ENCODE peak calls at places on chromosomes 5 and 9, in six cellular contexts. N, X, C, Y, P and Q are unnamed samples.

GRCh38 chr5:124659798-124660197 is 86.6 kb downstream of the ZNF608 start:
- DNase-seq in N (no peak), X (no peak), C (no peak), Y (no peak), P (no peak), Q (no peak)

GRCh38 chr5:111246459-111246858 is 22.3 kb downstream of the CAMK4 start:
- DNase-seq in N (no peak), X (no peak), C (no peak), Y (no peak), P (no peak), Q (no peak)

GRCh38 chr5:176629853-176630680 is at the start of the genes EIF4E1B and SNCB:
- DNase-seq in N (no peak), X (no peak), C (peak; percentile 28), Y (peak; percentile 57), P (peak; percentile 32), Q (peak; percentile 47)

GRCh38 chr9:137534256-137535119 is 15.7 kb downstream of the PNPLA7 start:
- DNase-seq in N (no peak), X (no peak), C (peak; percentile 49), Y (peak; percentile 65), P (peak; percentile 62), Q (peak; percentile 74)

GRCh38 chr5:159764283-159764927 is 151.9 kb upstream of the ADRA1B start:
- DNase-seq in N (no peak), X (no peak), C (no peak), Y (peak; percentile 96), P (no peak), Q (peak; percentile 98)

GRCh38 chr5:96337048-96337781 is 95.8 kb downstream of the PCSK1 start:
- DNase-seq in N (no peak), X (no peak), C (no peak), Y (no peak), P (peak; percentile 48), Q (no peak)

GRCh38 chr9:90385126-90385525 is 257.5 kb downstream of the DIRAS2 start:
- DNase-seq in N (no peak), X (no peak), C (no peak), Y (no peak), P (no peak), Q (no peak)

GRCh38 chr5:154944716-154945115 is 3.8 kb downstream of the MRPL22 start:
- DNase-seq in N (no peak), X (no peak), C (no peak), Y (no peak), P (no peak), Q (no peak)

GRCh38 chr9:94853887-94854286 is 127.4 kb downstream of the AOPEP start:
- DNase-seq in N (no peak), X (no peak), C (peak; percentile 82), Y (no peak), P (no peak), Q (no peak)

GRCh38 chr9:91886433-91887031 is 63.5 kb downstream of the ROR2 start:
- DNase-seq in N (no peak), X (no peak), C (no peak), Y (no peak), P (no peak), Q (no peak)

GRCh38 chr5:177455036-177455660 is 8.5 kb downstream of the PRR7 start:
- DNase-seq in N (peak; percentile 80), X (peak; percentile 90), C (peak; percentile 46), Y (peak; percentile 75), P (peak; percentile 93), Q (peak; percentile 68)

GRCh38 chr9:79952401-79952800 is 380.6 kb downstream of the TLE4 start:
- DNase-seq in N (no peak), X (no peak), C (no peak), Y (peak; percentile 42), P (no peak), Q (peak; percentile 42)

GRCh38 chr9:115653231-115653630 is 500.4 kb upstream of the PAPPA start:
- DNase-seq in N (no peak), X (no peak), C (no peak), Y (no peak), P (no peak), Q (peak; percentile 79)

GRCh38 chr9:110579763-110580255 is 268 bp upstream of the SVEP1 start:
- DNase-seq in N (peak; percentile 23), X (no peak), C (no peak), Y (peak; percentile 80), P (no peak), Q (peak; percentile 90)

GRCh38 chr5:8577792-8578191 is 708.8 kb downstream of the MTRR start:
- DNase-seq in N (no peak), X (no peak), C (no peak), Y (no peak), P (peak; percentile 16), Q (peak; percentile 3)